ENCODE peak calls at places on chromosomes 3 and 15, in eight cellular contexts. Q is left cardiac atrium; J is germinal center; F is NCI-H2029; K is RWPE1; V is AG08396; Z is stimulated activated effector memory CD8-positive, alpha-beta T cell treated with anti-CD3 and anti-CD28 coated beads, Interleukin-12 subunit alpha, Interleukin-12 subunit beta, amount 100 ng/mL, for 72 hours; B is mesendoderm. N is an unnamed sample.

GRCh38 chr3:126512916-126513650 is 4.5 kb downstream of the UROC1 start:
- DNase-seq in Q (peak), J (no peak), F (no peak), K (no peak), V (no peak), Z (no peak), B (no peak), N (no peak)

GRCh38 chr15:51086409-51086808 is 8.3 kb downstream of the TNFAIP8L3 start:
- DNase-seq in Q (no peak), J (no peak), F (no peak), K (no peak), V (no peak), Z (no peak), B (no peak), N (no peak)

GRCh38 chr3:28575100-28575747 is 226.6 kb upstream of the AZI2 start:
- DNase-seq in Q (peak), J (no peak), F (peak), K (no peak), V (no peak), Z (no peak), B (peak), N (no peak)

GRCh38 chr3:15744176-15744575 is 53.6 kb downstream of the ANKRD28 start:
- DNase-seq in Q (no peak), J (no peak), F (no peak), K (no peak), V (no peak), Z (no peak), B (no peak), N (no peak)

GRCh38 chr3:184582998-184583344 is 21.4 kb downstream of the EPHB3 start:
- DNase-seq in Q (no peak), J (no peak), F (no peak), K (no peak), V (no peak), Z (no peak), B (peak), N (no peak)

GRCh38 chr3:9890249-9891071 is at the start of gene JAGN1:
- DNase-seq in Q (peak), J (peak), F (peak), K (peak), V (peak), Z (peak), B (peak), N (peak)

GRCh38 chr3:115217678-115218451 is 70.8 kb upstream of the ZBTB20 start:
- DNase-seq in Q (peak), J (peak), F (peak), K (peak), V (peak), Z (no peak), B (peak), N (peak)

GRCh38 chr3:136753112-136753939 is 1.1 kb upstream of the STAG1 start:
- DNase-seq in Q (no peak), J (no peak), F (no peak), K (no peak), V (no peak), Z (no peak), B (no peak), N (peak)

GRCh38 chr15:76006136-76006778 is 6.0 kb downstream of the NRG4 start:
- DNase-seq in Q (no peak), J (no peak), F (no peak), K (no peak), V (no peak), Z (no peak), B (peak), N (no peak)

GRCh38 chr3:122146466-122146865 is 37.0 kb upstream of the CASR start:
- DNase-seq in Q (no peak), J (no peak), F (no peak), K (no peak), V (no peak), Z (peak), B (no peak), N (no peak)

GRCh38 chr3:197125601-197126000 is 96.0 kb upstream of the MELTF start:
- DNase-seq in Q (no peak), J (no peak), F (no peak), K (no peak), V (peak), Z (no peak), B (no peak), N (no peak)

GRCh38 chr15:47331796-47332480 is 385.4 kb upstream of the SEMA6D start:
- DNase-seq in Q (no peak), J (no peak), F (peak), K (no peak), V (peak), Z (no peak), B (peak), N (peak)

GRCh38 chr3:183583331-183584245 is 28.1 kb upstream of the KLHL6 start:
- DNase-seq in Q (no peak), J (no peak), F (no peak), K (no peak), V (no peak), Z (no peak), B (peak), N (no peak)

GRCh38 chr3:143118630-143119008 is 952 bp upstream of the CHST2 start:
- DNase-seq in Q (no peak), J (no peak), F (no peak), K (no peak), V (no peak), Z (no peak), B (no peak), N (no peak)

GRCh38 chr15:93072440-93073394 is 16.3 kb downstream of the RGMA start:
- DNase-seq in Q (peak), J (no peak), F (peak), K (peak), V (peak), Z (no peak), B (peak), N (no peak)

GRCh38 chr15:67146214-67146613 is 80.8 kb downstream of the SMAD3 start:
- DNase-seq in Q (peak), J (no peak), F (no peak), K (no peak), V (peak), Z (no peak), B (no peak), N (no peak)

GRCh38 chr3:127574880-127575878 is 15.4 kb downstream of the TPRA1 start:
- DNase-seq in Q (peak), J (peak), F (peak), K (peak), V (peak), Z (peak), B (peak), N (peak)

GRCh38 chr3:197181751-197182150 is 116.7 kb downstream of the DLG1 start:
- DNase-seq in Q (peak), J (no peak), F (no peak), K (no peak), V (no peak), Z (no peak), B (no peak), N (no peak)

GRCh38 chr15:36810656-36811449 is 231.4 kb downstream of the CDIN1 start:
- DNase-seq in Q (no peak), J (peak), F (no peak), K (no peak), V (no peak), Z (no peak), B (peak), N (no peak)

GRCh38 chr3:17891139-17891850 is 148.9 kb upstream of the TBC1D5 start:
- DNase-seq in Q (no peak), J (no peak), F (no peak), K (peak), V (peak), Z (no peak), B (no peak), N (no peak)

GRCh38 chr3:40281995-40282394 is 27.5 kb upstream of the EIF1B start:
- DNase-seq in Q (no peak), J (no peak), F (no peak), K (peak), V (no peak), Z (no peak), B (no peak), N (no peak)

GRCh38 chr3:197003461-197004385 is 25.9 kb downstream of the MELTF start:
- DNase-seq in Q (peak), J (peak), F (peak), K (peak), V (no peak), Z (no peak), B (peak), N (no peak)

GRCh38 chr3:112004664-112005063 is 5.9 kb downstream of the TAGLN3 start:
- DNase-seq in Q (no peak), J (no peak), F (no peak), K (no peak), V (no peak), Z (no peak), B (no peak), N (no peak)

GRCh38 chr3:26484140-26484539 is 138.4 kb upstream of the LRRC3B start:
- DNase-seq in Q (no peak), J (no peak), F (no peak), K (no peak), V (no peak), Z (no peak), B (peak), N (no peak)

GRCh38 chr15:65414841-65415621 is 7.7 kb downstream of the IGDCC4 start:
- DNase-seq in Q (no peak), J (no peak), F (no peak), K (no peak), V (no peak), Z (no peak), B (peak), N (peak)

GRCh38 chr3:144127700-144128099 is 156.1 kb downstream of the DIPK2A start:
- DNase-seq in Q (no peak), J (no peak), F (no peak), K (peak), V (no peak), Z (no peak), B (no peak), N (no peak)

GRCh38 chr3:10783360-10784346 is 32.4 kb upstream of the SLC6A11 start:
- DNase-seq in Q (no peak), J (peak), F (peak), K (peak), V (peak), Z (peak), B (peak), N (no peak)

N was measured in DMS153.